ENCODE peak calls at places on chromosome 10, in nine cellular contexts. One of them, this sample, is unnamed.

GRCh38 chr10:31197886-31198285 is 121.1 kb upstream of the ZEB1 start:
- DNase-seq in HepG2: no peak
- DNase-seq in erythroblast: no peak
- DNase-seq in NB4: no peak
- DNase-seq in A549: no peak
- DNase-seq in ovary: no peak
- DNase-seq in upper lobe of left lung: no peak
- DNase-seq in right lobe of liver: no peak
- DNase-seq in tibial nerve: no peak
- DNase-seq in this sample: no peak

GRCh38 chr10:103921750-103922195 is 3.8 kb upstream of the STN1 start:
- DNase-seq in HepG2: peak; percentile 66
- DNase-seq in erythroblast: peak; percentile 69
- DNase-seq in NB4: no peak
- DNase-seq in A549: peak; percentile 48
- DNase-seq in ovary: no peak
- DNase-seq in upper lobe of left lung: no peak
- DNase-seq in right lobe of liver: no peak
- DNase-seq in tibial nerve: no peak
- DNase-seq in this sample: no peak

GRCh38 chr10:1896153-1896552 is 158.8 kb upstream of the ADARB2 start:
- DNase-seq in HepG2: no peak
- DNase-seq in erythroblast: no peak
- DNase-seq in NB4: no peak
- DNase-seq in A549: no peak
- DNase-seq in ovary: no peak
- DNase-seq in upper lobe of left lung: no peak
- DNase-seq in right lobe of liver: no peak
- DNase-seq in tibial nerve: no peak
- DNase-seq in this sample: no peak

GRCh38 chr10:22825841-22826240 is 102.0 kb upstream of the ARMC3 start:
- DNase-seq in HepG2: no peak
- DNase-seq in erythroblast: no peak
- DNase-seq in NB4: no peak
- DNase-seq in A549: no peak
- DNase-seq in ovary: no peak
- DNase-seq in upper lobe of left lung: peak; percentile 9
- DNase-seq in right lobe of liver: peak; percentile 28
- DNase-seq in tibial nerve: no peak
- DNase-seq in this sample: no peak

GRCh38 chr10:77251297-77252013 is 386.2 kb downstream of the KCNMA1 start:
- DNase-seq in HepG2: peak; percentile 8
- DNase-seq in erythroblast: peak; percentile 31
- DNase-seq in NB4: peak; percentile 67
- DNase-seq in A549: peak; percentile 64
- DNase-seq in ovary: no peak
- DNase-seq in upper lobe of left lung: no peak
- DNase-seq in right lobe of liver: peak; percentile 23
- DNase-seq in tibial nerve: no peak
- DNase-seq in this sample: no peak

GRCh38 chr10:34254596-34254995 is 560.5 kb downstream of the PARD3 start:
- DNase-seq in HepG2: peak; percentile 92
- DNase-seq in erythroblast: no peak
- DNase-seq in NB4: peak; percentile 51
- DNase-seq in A549: peak; percentile 89
- DNase-seq in ovary: no peak
- DNase-seq in upper lobe of left lung: no peak
- DNase-seq in right lobe of liver: no peak
- DNase-seq in tibial nerve: no peak
- DNase-seq in this sample: peak; percentile 2

GRCh38 chr10:129411146-129411705 is 55.8 kb upstream of the MGMT start:
- DNase-seq in HepG2: no peak
- DNase-seq in erythroblast: no peak
- DNase-seq in NB4: no peak
- DNase-seq in A549: no peak
- DNase-seq in ovary: no peak
- DNase-seq in upper lobe of left lung: no peak
- DNase-seq in right lobe of liver: no peak
- DNase-seq in tibial nerve: no peak
- DNase-seq in this sample: no peak

GRCh38 chr10:84333864-84334451 is 5.6 kb downstream of the CCSER2 start:
- DNase-seq in HepG2: no peak
- DNase-seq in erythroblast: no peak
- DNase-seq in NB4: peak; percentile 37
- DNase-seq in A549: no peak
- DNase-seq in ovary: no peak
- DNase-seq in upper lobe of left lung: no peak
- DNase-seq in right lobe of liver: no peak
- DNase-seq in tibial nerve: no peak
- DNase-seq in this sample: peak; percentile 26

GRCh38 chr10:10677479-10677878 is 340.2 kb upstream of the CELF2 start:
- DNase-seq in HepG2: no peak
- DNase-seq in erythroblast: peak; percentile 19
- DNase-seq in NB4: peak; percentile 57
- DNase-seq in A549: peak; percentile 24
- DNase-seq in ovary: peak; percentile 14
- DNase-seq in upper lobe of left lung: no peak
- DNase-seq in right lobe of liver: no peak
- DNase-seq in tibial nerve: peak; percentile 66
- DNase-seq in this sample: peak; percentile 2

GRCh38 chr10:61785410-61786105 is 115.9 kb upstream of the ARID5B start:
- DNase-seq in HepG2: no peak
- DNase-seq in erythroblast: no peak
- DNase-seq in NB4: no peak
- DNase-seq in A549: no peak
- DNase-seq in ovary: no peak
- DNase-seq in upper lobe of left lung: no peak
- DNase-seq in right lobe of liver: no peak
- DNase-seq in tibial nerve: no peak
- DNase-seq in this sample: no peak

GRCh38 chr10:69479737-69480412 is 28.6 kb downstream of the TSPAN15 start:
- DNase-seq in HepG2: no peak
- DNase-seq in erythroblast: no peak
- DNase-seq in NB4: peak; percentile 38
- DNase-seq in A549: no peak
- DNase-seq in ovary: no peak
- DNase-seq in upper lobe of left lung: no peak
- DNase-seq in right lobe of liver: no peak
- DNase-seq in tibial nerve: no peak
- DNase-seq in this sample: no peak

GRCh38 chr10:9302142-9302746 is 1247.8 kb downstream of the GATA3 start:
- DNase-seq in HepG2: peak; percentile 33
- DNase-seq in erythroblast: peak; percentile 30
- DNase-seq in NB4: peak; percentile 52
- DNase-seq in A549: peak; percentile 65
- DNase-seq in ovary: no peak
- DNase-seq in upper lobe of left lung: no peak
- DNase-seq in right lobe of liver: no peak
- DNase-seq in tibial nerve: peak; percentile 28
- DNase-seq in this sample: no peak

GRCh38 chr10:16799621-16800020 is 17.6 kb downstream of the RSU1 start:
- DNase-seq in HepG2: no peak
- DNase-seq in erythroblast: no peak
- DNase-seq in NB4: peak; percentile 17
- DNase-seq in A549: no peak
- DNase-seq in ovary: no peak
- DNase-seq in upper lobe of left lung: no peak
- DNase-seq in right lobe of liver: no peak
- DNase-seq in tibial nerve: no peak
- DNase-seq in this sample: no peak

GRCh38 chr10:24685958-24686540 is 37.6 kb downstream of the ARHGAP21 start:
- DNase-seq in HepG2: no peak
- DNase-seq in erythroblast: no peak
- DNase-seq in NB4: no peak
- DNase-seq in A549: no peak
- DNase-seq in ovary: no peak
- DNase-seq in upper lobe of left lung: no peak
- DNase-seq in right lobe of liver: no peak
- DNase-seq in tibial nerve: no peak
- DNase-seq in this sample: no peak

GRCh38 chr10:35331894-35332640 is 4.2 kb upstream of the CCNY start:
- DNase-seq in HepG2: peak; percentile 66
- DNase-seq in erythroblast: peak; percentile 15
- DNase-seq in NB4: peak; percentile 35
- DNase-seq in A549: peak; percentile 87
- DNase-seq in ovary: no peak
- DNase-seq in upper lobe of left lung: no peak
- DNase-seq in right lobe of liver: no peak
- DNase-seq in tibial nerve: no peak
- DNase-seq in this sample: peak; percentile 70

GRCh38 chr10:10796774-10797415 is 220.8 kb upstream of the CELF2 start:
- DNase-seq in HepG2: no peak
- DNase-seq in erythroblast: no peak
- DNase-seq in NB4: no peak
- DNase-seq in A549: no peak
- DNase-seq in ovary: no peak
- DNase-seq in upper lobe of left lung: no peak
- DNase-seq in right lobe of liver: no peak
- DNase-seq in tibial nerve: no peak
- DNase-seq in this sample: no peak

GRCh38 chr10:74179124-74179710 is 28.2 kb downstream of the ADK start:
- DNase-seq in HepG2: no peak
- DNase-seq in erythroblast: peak; percentile 9
- DNase-seq in NB4: peak; percentile 20
- DNase-seq in A549: no peak
- DNase-seq in ovary: no peak
- DNase-seq in upper lobe of left lung: no peak
- DNase-seq in right lobe of liver: no peak
- DNase-seq in tibial nerve: no peak
- DNase-seq in this sample: no peak

GRCh38 chr10:62587011-62587410 is 212.8 kb downstream of the ZNF365 start:
- DNase-seq in HepG2: no peak
- DNase-seq in erythroblast: no peak
- DNase-seq in NB4: no peak
- DNase-seq in A549: no peak
- DNase-seq in ovary: no peak
- DNase-seq in upper lobe of left lung: no peak
- DNase-seq in right lobe of liver: no peak
- DNase-seq in tibial nerve: no peak
- DNase-seq in this sample: no peak

GRCh38 chr10:100370976-100371706 is 24.1 kb downstream of the SCD start:
- DNase-seq in HepG2: peak; percentile 91
- DNase-seq in erythroblast: peak; percentile 87
- DNase-seq in NB4: peak; percentile 74
- DNase-seq in A549: peak; percentile 89
- DNase-seq in ovary: peak; percentile 53
- DNase-seq in upper lobe of left lung: peak; percentile 91
- DNase-seq in right lobe of liver: peak; percentile 86
- DNase-seq in tibial nerve: peak; percentile 68
- DNase-seq in this sample: peak; percentile 77
- TF ChIP-seq POLR2A in HepG2: peak; percentile 88
- TF ChIP-seq POLR2A in erythroblast: peak; percentile 66
- TF ChIP-seq POLR2A in NB4: peak; percentile 5
- TF ChIP-seq POLR2A in A549: peak; percentile 38
- TF ChIP-seq POLR2A in ovary: no peak
- TF ChIP-seq POLR2A in upper lobe of left lung: peak; percentile 78
- TF ChIP-seq POLR2A in right lobe of liver: no peak
- TF ChIP-seq POLR2A in tibial nerve: no peak
- TF ChIP-seq POLR2A in this sample: no peak

GRCh38 chr10:43960477-43960876 is 311.8 kb upstream of the ZNF32 start:
- DNase-seq in HepG2: no peak
- DNase-seq in erythroblast: no peak
- DNase-seq in NB4: no peak
- DNase-seq in A549: no peak
- DNase-seq in ovary: no peak
- DNase-seq in upper lobe of left lung: no peak
- DNase-seq in right lobe of liver: no peak
- DNase-seq in tibial nerve: no peak
- DNase-seq in this sample: no peak
- TF ChIP-seq POLR2A in HepG2: no peak
- TF ChIP-seq POLR2A in erythroblast: no peak
- TF ChIP-seq POLR2A in NB4: no peak
- TF ChIP-seq POLR2A in A549: no peak
- TF ChIP-seq POLR2A in ovary: no peak
- TF ChIP-seq POLR2A in upper lobe of left lung: no peak
- TF ChIP-seq POLR2A in right lobe of liver: no peak
- TF ChIP-seq POLR2A in tibial nerve: no peak
- TF ChIP-seq POLR2A in this sample: no peak

DNA sequence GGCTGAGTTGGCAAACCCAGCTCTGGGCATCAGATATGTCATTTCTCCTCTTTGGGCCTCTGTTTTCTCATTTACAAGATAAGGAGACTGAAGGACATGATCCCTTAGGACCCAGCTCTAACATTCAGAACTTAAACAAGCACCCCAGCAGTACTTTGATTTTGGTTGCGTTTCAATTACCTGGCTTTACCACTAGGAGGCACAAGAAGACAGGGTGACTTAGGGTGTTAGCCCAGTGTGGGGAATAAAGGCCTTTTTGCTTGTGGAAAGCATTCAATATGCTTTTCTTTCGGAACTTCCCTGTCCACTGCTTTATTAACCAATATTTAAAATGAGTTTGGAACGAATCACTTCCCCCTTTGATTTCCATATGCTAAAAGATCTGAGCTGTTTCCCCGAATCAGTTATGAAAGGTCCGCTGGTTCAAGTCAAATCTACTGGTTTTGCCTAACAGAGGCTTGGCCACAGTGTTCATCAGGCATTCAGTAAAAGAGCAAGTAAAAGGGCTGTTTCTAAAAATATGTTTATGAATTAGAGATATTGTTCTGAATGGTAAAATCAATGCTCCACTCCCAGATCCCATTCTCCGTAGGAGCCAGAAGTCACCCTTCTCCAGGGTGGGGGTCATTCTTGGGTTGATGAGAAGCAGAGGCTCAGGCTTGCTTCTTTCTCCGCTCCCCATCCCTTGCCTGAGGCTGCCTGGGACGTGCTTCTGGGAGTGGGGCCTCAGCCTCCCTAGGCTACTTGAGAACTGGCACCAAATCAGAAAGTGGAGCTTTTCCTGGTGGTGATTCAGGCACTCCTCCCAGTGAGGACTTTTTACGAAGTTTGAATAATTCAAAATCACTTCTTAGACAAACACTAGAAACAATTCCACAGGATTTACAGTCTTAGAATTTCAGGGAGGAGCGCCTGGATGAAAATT is 105.5 kb downstream of the MYOF start:
- DNase-seq in HepG2: peak; percentile 69
- DNase-seq in erythroblast: peak; percentile 59
- DNase-seq in NB4: peak; percentile 84
- DNase-seq in A549: peak; percentile 90
- DNase-seq in ovary: peak; percentile 60
- DNase-seq in upper lobe of left lung: no peak
- DNase-seq in right lobe of liver: no peak
- DNase-seq in tibial nerve: peak; percentile 85
- DNase-seq in this sample: peak; percentile 62
- TF ChIP-seq POLR2A in HepG2: no peak
- TF ChIP-seq POLR2A in erythroblast: no peak
- TF ChIP-seq POLR2A in NB4: no peak
- TF ChIP-seq POLR2A in A549: no peak
- TF ChIP-seq POLR2A in ovary: no peak
- TF ChIP-seq POLR2A in upper lobe of left lung: no peak
- TF ChIP-seq POLR2A in right lobe of liver: no peak
- TF ChIP-seq POLR2A in tibial nerve: no peak
- TF ChIP-seq POLR2A in this sample: no peak

DNA sequence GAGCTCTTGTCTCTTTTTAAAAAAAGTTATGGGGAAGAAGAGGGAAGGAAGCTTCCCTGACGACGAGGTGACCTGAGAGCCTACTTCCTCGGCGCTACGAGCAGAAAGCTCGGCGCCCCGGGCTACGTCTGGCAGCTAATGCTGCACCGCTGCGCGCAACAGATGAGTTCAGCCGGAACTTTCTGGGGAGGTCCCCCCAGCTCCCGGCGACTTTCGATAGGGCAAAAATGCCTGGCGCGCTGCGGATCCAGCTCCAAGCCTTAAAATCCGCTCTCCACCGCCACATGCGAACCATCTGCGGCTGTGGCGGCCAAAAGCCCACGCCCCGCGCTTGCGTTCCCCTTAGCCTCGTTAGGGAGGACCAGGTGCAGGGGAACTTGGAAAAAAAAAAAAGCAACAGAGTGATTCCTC is 620 bp downstream of the P4HA1 start:
- DNase-seq in HepG2: no peak
- DNase-seq in erythroblast: peak; percentile 78
- DNase-seq in NB4: peak; percentile 87
- DNase-seq in A549: peak; percentile 67
- DNase-seq in ovary: peak; percentile 58
- DNase-seq in upper lobe of left lung: peak; percentile 88
- DNase-seq in right lobe of liver: peak; percentile 72
- DNase-seq in tibial nerve: peak; percentile 41
- DNase-seq in this sample: peak; percentile 53
- TF ChIP-seq POLR2A in HepG2: no peak
- TF ChIP-seq POLR2A in erythroblast: no peak
- TF ChIP-seq POLR2A in NB4: no peak
- TF ChIP-seq POLR2A in A549: no peak
- TF ChIP-seq POLR2A in ovary: no peak
- TF ChIP-seq POLR2A in upper lobe of left lung: no peak
- TF ChIP-seq POLR2A in right lobe of liver: no peak
- TF ChIP-seq POLR2A in tibial nerve: no peak
- TF ChIP-seq POLR2A in this sample: peak; percentile 54